ENCODE peak calls at places on chromosomes 13 and 19, in seven cellular contexts. G is fibroblast of lung; V is uterus; B is cardiac muscle cell; R is naive thymus-derived CD4-positive, alpha-beta T cell; P is heart left ventricle; X is CD8-positive, alpha-beta memory T cell. K is an unnamed sample. For H3K4me1, the result is how much of the 10 kb centered on the place peaks cover.

GRCh38 chr19:55276720-55277430 is 3.0 kb downstream of the HSPBP1 start:
- DNase-seq in B (no peak), G (no peak), X (no peak), R (no peak), V (no peak), P (no peak), K (peak)

GRCh38 chr13:41231786-41232185 is 31.6 kb downstream of the MTRF1 start:
- DNase-seq in R (no peak), G (peak), X (no peak), P (peak), V (no peak), B (peak), K (no peak)

GRCh38 chr13:73850104-73850898 is 283.9 kb downstream of the KLF12 start:
- DNase-seq in X (no peak), V (no peak), G (no peak), P (no peak), B (no peak), R (no peak), K (no peak)

GRCh38 chr13:36774895-36775294 is 44.1 kb upstream of the RFXAP start:
- DNase-seq in P (no peak), G (no peak), V (no peak), X (no peak), B (no peak), R (no peak), K (no peak)

GRCh38 chr13:33244210-33244906 is 41.2 kb downstream of the STARD13 start:
- DNase-seq in V (no peak), P (no peak), R (no peak), G (no peak), B (peak), X (no peak), K (no peak)

GRCh38 chr19:42089772-42090171 is 13.8 kb downstream of the ZNF574 start:
- DNase-seq in P (no peak), B (no peak), G (no peak), V (no peak), X (no peak), R (no peak), K (no peak)

GRCh38 chr19:2290441-2291184 is 8.6 kb upstream of the PEAK3 start:
- DNase-seq in P (no peak), V (no peak), R (peak), G (no peak), X (no peak), B (no peak), K (no peak)

GRCh38 chr13:28622286-28622685 is 36.6 kb upstream of the POMP start:
- DNase-seq in P (peak), R (no peak), X (no peak), G (no peak), V (no peak), B (no peak), K (no peak)

GRCh38 chr19:51016798-51017683 is 2.5 kb downstream of the KLK10 start:
- DNase-seq in X (no peak), G (peak), V (peak), P (peak), R (no peak), B (peak), K (no peak)

GRCh38 chr19:5684694-5685430 is 4.0 kb downstream of the HSD11B1L start:
- DNase-seq in X (no peak), P (no peak), G (no peak), B (no peak), R (no peak), V (no peak), K (no peak)

GRCh38 chr19:14003279-14004051 is 2.7 kb downstream of the RFX1 start:
- DNase-seq in V (no peak), B (no peak), P (no peak), G (no peak), X (peak), R (peak), K (no peak)

GRCh38 chr19:14002571-14003278 is 3.4 kb downstream of the RFX1 start:
- DNase-seq in V (no peak), B (no peak), P (no peak), R (peak), X (peak), G (no peak), K (no peak)

GRCh38 chr19:13998426-13998825 is 7.7 kb downstream of the RFX1 start:
- DNase-seq in R (no peak), G (no peak), V (no peak), X (no peak), P (no peak), B (no peak), K (no peak)

GRCh38 chr19:13999085-13999484 is 7.0 kb downstream of the RFX1 start:
- DNase-seq in R (no peak), P (no peak), X (no peak), B (no peak), V (no peak), G (no peak), K (no peak)

GRCh38 chr19:14000691-14001365 is 5.3 kb downstream of the RFX1 start:
- DNase-seq in P (no peak), R (no peak), B (no peak), X (peak), G (no peak), V (no peak), K (no peak)
- H3K27ac ChIP-seq in P (no peak), R (peak), B (no peak), X (no peak), G (no peak), V (no peak), K (peak)

GRCh38 chr19:48413879-48414623 is 20.6 kb downstream of the GRIN2D start:
- DNase-seq in P (no peak), X (no peak), V (no peak), B (no peak), G (no peak), R (no peak), K (no peak)

GRCh38 chr19:48415869-48416268 is 22.4 kb downstream of the GRIN2D start:
- DNase-seq in X (no peak), R (no peak), B (no peak), V (no peak), G (no peak), P (no peak), K (no peak)

GRCh38 chr19:48417436-48417835 is 24.0 kb downstream of the GRIN2D start:
- DNase-seq in G (no peak), B (no peak), V (no peak), R (no peak), P (no peak), X (no peak), K (no peak)

GRCh38 chr19:48418317-48419064 is 25.0 kb downstream of the GRIN2D start:
- DNase-seq in V (no peak), G (no peak), B (no peak), P (no peak), R (no peak), X (no peak), K (no peak)

GRCh38 chr19:48415395-48415794 is 21.9 kb downstream of the GRIN2D start:
- DNase-seq in G (peak), X (peak), B (peak), R (peak), V (peak), P (peak), K (peak)
- H3K4me3 ChIP-seq in G (no peak), X (no peak), B (no peak), R (peak), V (no peak), P (no peak), K (no peak)

DNA sequence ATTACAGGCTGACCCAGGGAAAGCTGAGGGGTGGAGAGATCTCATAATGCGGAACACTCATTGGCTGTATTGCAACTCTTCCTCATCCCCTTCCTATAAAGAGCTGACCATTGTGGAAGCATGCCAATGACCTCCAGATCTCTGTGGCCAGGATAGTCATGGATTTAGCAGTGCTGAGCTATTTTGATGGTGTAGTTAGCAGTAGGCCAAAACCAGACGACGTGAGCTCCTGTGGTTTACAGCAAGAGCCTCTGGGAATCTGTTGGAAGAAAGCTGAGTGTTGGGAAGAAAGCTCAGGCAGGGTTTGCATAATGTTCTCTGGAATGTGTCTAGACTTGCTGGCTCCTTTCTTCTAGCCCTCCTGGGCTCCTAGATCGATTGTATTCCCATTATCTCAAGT is 187.5 kb upstream of the GPC6 start:
- DNase-seq in B (no peak), R (no peak), G (peak), V (no peak), X (no peak), P (no peak), K (no peak)
- H3K4me1 ChIP-seq in B (under half), R (under half), G (under half), V (under half), X (under half), P (under half), K (under half)

GRCh38 chr19:38837656-38838121 is 6.1 kb upstream of the ECH1 start:
- DNase-seq in X (no peak), R (no peak), B (no peak), V (no peak), P (no peak), G (no peak), K (no peak)

GRCh38 chr19:38837304-38837626 is 5.7 kb upstream of the ECH1 start:
- DNase-seq in G (no peak), P (no peak), X (peak), B (no peak), R (no peak), V (no peak), K (no peak)

GRCh38 chr19:38834104-38834490 is 2.5 kb upstream of the ECH1 start:
- DNase-seq in P (no peak), B (no peak), G (no peak), V (no peak), R (no peak), X (no peak), K (no peak)

GRCh38 chr19:38836438-38837303 is 5.1 kb upstream of the ECH1 start:
- DNase-seq in P (no peak), V (no peak), B (no peak), X (no peak), G (no peak), R (no peak), K (no peak)

DNA sequence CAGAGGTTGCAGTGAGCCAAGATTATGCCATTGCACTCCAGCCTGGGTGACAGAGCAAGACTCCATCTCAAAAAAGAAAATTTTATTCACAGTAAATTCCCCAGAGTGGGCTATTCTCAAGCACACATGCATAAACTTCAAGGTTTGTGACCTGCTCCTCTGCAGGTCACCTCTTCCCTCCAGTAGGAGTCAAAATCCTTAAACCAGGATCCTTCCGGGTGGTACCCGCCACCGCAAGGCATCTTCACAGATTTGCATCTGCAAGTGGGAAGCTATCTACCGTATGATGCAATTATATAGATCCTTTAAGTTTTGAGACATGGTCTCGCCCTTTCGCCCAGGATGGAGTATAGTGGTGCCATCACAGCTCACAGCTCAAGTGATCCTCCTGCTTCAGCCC is 3.0 kb upstream of the ECH1 start:
- DNase-seq in G (no peak), P (no peak), B (no peak), V (no peak), X (no peak), R (no peak), K (no peak)
- H3K27ac ChIP-seq in G (no peak), P (no peak), B (no peak), V (no peak), X (no peak), R (no peak), K (no peak)

GRCh38 chr19:29843180-29844051 is 31.6 kb downstream of the CCNE1 start:
- DNase-seq in B (peak), R (peak), P (peak), V (no peak), G (peak), X (peak), K (peak)
- H3K4me3 ChIP-seq in B (peak), R (peak), P (no peak), V (no peak), G (no peak), X (peak), K (peak)